ENCODE peak calls at places on chromosomes 12 and 14, in seven cellular contexts. O, M, X, Q, B, D and F are unnamed samples.

GRCh38 chr12:65672441-65672840 is 151.8 kb upstream of the HMGA2 start:
- DNase-seq in Q (no peak), D (no peak), O (no peak), M (no peak), X (no peak), B (no peak), F (no peak)

GRCh38 chr14:100524933-100525243 is 62.3 kb downstream of the BEGAIN start:
- DNase-seq in M (no peak), D (no peak), O (peak; percentile 65), X (peak; percentile 50), Q (no peak), B (peak; percentile 48), F (peak; percentile 84)

GRCh38 chr12:81627336-81628189 is 131.6 kb downstream of the PPFIA2 start:
- DNase-seq in D (peak; percentile 83), X (no peak), Q (no peak), M (peak; percentile 54), O (peak; percentile 58), B (no peak), F (peak; percentile 67)

GRCh38 chr14:56268653-56269052 is 150.4 kb downstream of the PELI2 start:
- DNase-seq in D (no peak), M (peak; percentile 16), O (no peak), Q (no peak), B (no peak), X (no peak), F (no peak)

GRCh38 chr12:9902539-9903228 is 21.4 kb downstream of the KLRF2 start:
- DNase-seq in X (no peak), O (no peak), B (no peak), Q (no peak), M (no peak), D (no peak), F (no peak)

GRCh38 chr12:4392223-4392742 is 12.8 kb upstream of the FGF23 start:
- DNase-seq in D (no peak), Q (no peak), B (no peak), O (no peak), X (peak; percentile 60), M (no peak), F (peak; percentile 23)

GRCh38 chr14:104283197-104284106 is 145.1 kb downstream of the KIF26A start:
- DNase-seq in O (no peak), B (no peak), M (no peak), X (no peak), Q (no peak), D (no peak), F (peak; percentile 71)

GRCh38 chr12:48973992-48974673 is 2.6 kb upstream of the WNT10B start:
- DNase-seq in X (peak; percentile 62), B (peak; percentile 47), O (no peak), M (peak; percentile 27), D (no peak), Q (no peak), F (peak; percentile 70)

GRCh38 chr12:103632554-103633216 is 45.6 kb downstream of the STAB2 start:
- DNase-seq in D (peak; percentile 10), O (peak; percentile 86), X (peak; percentile 81), B (peak; percentile 76), M (peak; percentile 40), Q (no peak), F (peak; percentile 77)